ENCODE peak calls at places on chromosome 15, in nine cellular contexts. One of them, this sample, is unnamed.

GRCh38 chr15:32829441-32829840 is 111.6 kb downstream of the GREM1 start:
- DNase-seq in GM23248: no peak
- DNase-seq in HCT116: no peak
- DNase-seq in MM.1S: no peak
- DNase-seq in OCI-LY7: no peak
- DNase-seq in PC-3: peak; percentile 40
- DNase-seq in GM23338: no peak
- DNase-seq in neural progenitor cell: no peak
- DNase-seq in SK-N-SH: no peak
- DNase-seq in this sample: no peak

GRCh38 chr15:79916424-79916823 is 19.6 kb upstream of the MTHFS start:
- DNase-seq in GM23248: no peak
- DNase-seq in HCT116: no peak
- DNase-seq in MM.1S: no peak
- DNase-seq in OCI-LY7: no peak
- DNase-seq in PC-3: no peak
- DNase-seq in GM23338: no peak
- DNase-seq in neural progenitor cell: no peak
- DNase-seq in SK-N-SH: no peak
- DNase-seq in this sample: peak; percentile 31

GRCh38 chr15:80804970-80805495 is 25.9 kb downstream of the CEMIP start:
- DNase-seq in GM23248: no peak
- DNase-seq in HCT116: no peak
- DNase-seq in MM.1S: no peak
- DNase-seq in OCI-LY7: no peak
- DNase-seq in PC-3: peak; percentile 85
- DNase-seq in GM23338: peak; percentile 21
- DNase-seq in neural progenitor cell: no peak
- DNase-seq in SK-N-SH: no peak
- DNase-seq in this sample: peak; percentile 14

GRCh38 chr15:75368689-75369239 is 357 bp upstream of the MAN2C1 start:
- DNase-seq in GM23248: peak; percentile 68
- DNase-seq in HCT116: no peak
- DNase-seq in MM.1S: no peak
- DNase-seq in OCI-LY7: no peak
- DNase-seq in PC-3: no peak
- DNase-seq in GM23338: no peak
- DNase-seq in neural progenitor cell: no peak
- DNase-seq in SK-N-SH: peak; percentile 30
- DNase-seq in this sample: no peak

GRCh38 chr15:41263891-41264351 is 32.9 kb downstream of the CHP1 start:
- DNase-seq in GM23248: peak; percentile 4
- DNase-seq in HCT116: no peak
- DNase-seq in MM.1S: peak; percentile 80
- DNase-seq in OCI-LY7: no peak
- DNase-seq in PC-3: no peak
- DNase-seq in GM23338: peak; percentile 69
- DNase-seq in neural progenitor cell: peak; percentile 70
- DNase-seq in SK-N-SH: no peak
- DNase-seq in this sample: peak; percentile 33

GRCh38 chr15:101698314-101698713 is 26.0 kb downstream of the TARS3 start:
- DNase-seq in GM23248: peak; percentile 26
- DNase-seq in HCT116: no peak
- DNase-seq in MM.1S: no peak
- DNase-seq in OCI-LY7: no peak
- DNase-seq in PC-3: no peak
- DNase-seq in GM23338: no peak
- DNase-seq in neural progenitor cell: no peak
- DNase-seq in SK-N-SH: no peak
- DNase-seq in this sample: no peak

GRCh38 chr15:24823473-24823872 is 131.3 kb upstream of the SNRPN start:
- DNase-seq in GM23248: no peak
- DNase-seq in HCT116: no peak
- DNase-seq in MM.1S: no peak
- DNase-seq in OCI-LY7: no peak
- DNase-seq in PC-3: peak; percentile 23
- DNase-seq in GM23338: peak; percentile 97
- DNase-seq in neural progenitor cell: peak; percentile 95
- DNase-seq in SK-N-SH: peak; percentile 55
- DNase-seq in this sample: peak; percentile 84

GRCh38 chr15:77474987-77475385 is 54.3 kb downstream of the HMG20A start:
- DNase-seq in GM23248: no peak
- DNase-seq in HCT116: no peak
- DNase-seq in MM.1S: no peak
- DNase-seq in OCI-LY7: no peak
- DNase-seq in PC-3: no peak
- DNase-seq in GM23338: no peak
- DNase-seq in neural progenitor cell: no peak
- DNase-seq in SK-N-SH: no peak
- DNase-seq in this sample: no peak

GRCh38 chr15:50881121-50882048 is 27.1 kb upstream of the AP4E1 start:
- DNase-seq in GM23248: peak; percentile 31
- DNase-seq in HCT116: no peak
- DNase-seq in MM.1S: no peak
- DNase-seq in OCI-LY7: peak; percentile 14
- DNase-seq in PC-3: no peak
- DNase-seq in GM23338: no peak
- DNase-seq in neural progenitor cell: no peak
- DNase-seq in SK-N-SH: no peak
- DNase-seq in this sample: no peak

GRCh38 chr15:53918180-53919079 is 59.8 kb upstream of the UNC13C start:
- DNase-seq in GM23248: no peak
- DNase-seq in HCT116: no peak
- DNase-seq in MM.1S: peak; percentile 35
- DNase-seq in OCI-LY7: no peak
- DNase-seq in PC-3: no peak
- DNase-seq in GM23338: no peak
- DNase-seq in neural progenitor cell: peak; percentile 3
- DNase-seq in SK-N-SH: no peak
- DNase-seq in this sample: peak; percentile 68

GRCh38 chr15:79540551-79540950 is 108.4 kb downstream of the MINAR1 start:
- DNase-seq in GM23248: peak; percentile 4
- DNase-seq in HCT116: peak; percentile 6
- DNase-seq in MM.1S: no peak
- DNase-seq in OCI-LY7: peak; percentile 2
- DNase-seq in PC-3: peak; percentile 18
- DNase-seq in GM23338: peak; percentile 47
- DNase-seq in neural progenitor cell: no peak
- DNase-seq in SK-N-SH: no peak
- DNase-seq in this sample: no peak

GRCh38 chr15:38112406-38112805 is 140.2 kb upstream of the SPRED1 start:
- DNase-seq in GM23248: no peak
- DNase-seq in HCT116: no peak
- DNase-seq in MM.1S: no peak
- DNase-seq in OCI-LY7: no peak
- DNase-seq in PC-3: no peak
- DNase-seq in GM23338: no peak
- DNase-seq in neural progenitor cell: no peak
- DNase-seq in SK-N-SH: no peak
- DNase-seq in this sample: no peak

GRCh38 chr15:66865622-66866611 is 163.9 kb downstream of the SMAD6 start:
- DNase-seq in GM23248: no peak
- DNase-seq in HCT116: no peak
- DNase-seq in MM.1S: peak; percentile 9
- DNase-seq in OCI-LY7: peak; percentile 93
- DNase-seq in PC-3: no peak
- DNase-seq in GM23338: peak; percentile 38
- DNase-seq in neural progenitor cell: no peak
- DNase-seq in SK-N-SH: no peak
- DNase-seq in this sample: no peak

DNA sequence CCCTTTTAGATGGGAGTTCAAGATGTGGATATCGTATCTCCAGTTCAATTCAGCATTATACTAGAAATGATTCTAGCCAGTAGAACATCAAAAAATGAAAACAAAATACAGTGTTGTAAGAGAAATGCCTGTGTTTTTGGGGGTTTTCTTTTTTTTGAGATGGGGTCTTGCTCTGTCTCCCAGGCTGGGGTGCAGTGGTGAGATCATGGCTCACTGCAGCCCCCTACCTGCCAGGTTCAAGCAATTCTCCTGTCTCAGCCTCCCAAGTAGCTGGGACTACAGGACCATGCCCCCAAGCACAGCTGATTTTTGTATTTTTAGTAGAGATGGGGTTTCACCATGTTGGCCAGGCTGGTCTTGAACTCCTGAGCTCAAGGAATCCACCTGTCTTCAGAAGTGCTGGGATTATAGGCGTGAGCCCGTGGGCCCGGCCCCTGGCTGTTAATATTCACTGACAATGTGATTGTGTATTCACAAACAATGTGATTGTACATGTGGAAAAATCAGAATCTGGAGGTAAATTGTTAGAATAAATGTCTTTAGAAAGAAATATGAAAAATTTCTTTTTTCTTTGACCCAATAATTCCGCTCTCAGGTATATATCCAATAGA is 59.0 kb downstream of the ARIH1 start:
- DNase-seq in GM23248: no peak
- DNase-seq in HCT116: no peak
- DNase-seq in MM.1S: no peak
- DNase-seq in OCI-LY7: peak; percentile 14
- DNase-seq in PC-3: no peak
- DNase-seq in GM23338: peak; percentile 55
- DNase-seq in neural progenitor cell: peak; percentile 17
- DNase-seq in SK-N-SH: no peak
- DNase-seq in this sample: no peak
- TF ChIP-seq EZH2phosphoT487 in GM23248: no peak
- TF ChIP-seq EZH2phosphoT487 in HCT116: no peak
- TF ChIP-seq EZH2phosphoT487 in MM.1S: no peak
- TF ChIP-seq EZH2phosphoT487 in OCI-LY7: no peak
- TF ChIP-seq EZH2phosphoT487 in PC-3: no peak
- TF ChIP-seq EZH2phosphoT487 in GM23338: no peak
- TF ChIP-seq EZH2phosphoT487 in neural progenitor cell: no peak
- TF ChIP-seq EZH2phosphoT487 in SK-N-SH: no peak
- TF ChIP-seq EZH2phosphoT487 in this sample: no peak

GRCh38 chr15:82093774-82094211 is 48.0 kb upstream of the MEX3B start:
- DNase-seq in GM23248: peak; percentile 89
- DNase-seq in HCT116: no peak
- DNase-seq in MM.1S: no peak
- DNase-seq in OCI-LY7: no peak
- DNase-seq in PC-3: peak; percentile 80
- DNase-seq in GM23338: no peak
- DNase-seq in neural progenitor cell: no peak
- DNase-seq in SK-N-SH: no peak
- DNase-seq in this sample: no peak
- TF ChIP-seq EZH2phosphoT487 in GM23248: no peak
- TF ChIP-seq EZH2phosphoT487 in HCT116: no peak
- TF ChIP-seq EZH2phosphoT487 in MM.1S: no peak
- TF ChIP-seq EZH2phosphoT487 in OCI-LY7: no peak
- TF ChIP-seq EZH2phosphoT487 in PC-3: no peak
- TF ChIP-seq EZH2phosphoT487 in GM23338: no peak
- TF ChIP-seq EZH2phosphoT487 in neural progenitor cell: no peak
- TF ChIP-seq EZH2phosphoT487 in SK-N-SH: no peak
- TF ChIP-seq EZH2phosphoT487 in this sample: no peak

DNA sequence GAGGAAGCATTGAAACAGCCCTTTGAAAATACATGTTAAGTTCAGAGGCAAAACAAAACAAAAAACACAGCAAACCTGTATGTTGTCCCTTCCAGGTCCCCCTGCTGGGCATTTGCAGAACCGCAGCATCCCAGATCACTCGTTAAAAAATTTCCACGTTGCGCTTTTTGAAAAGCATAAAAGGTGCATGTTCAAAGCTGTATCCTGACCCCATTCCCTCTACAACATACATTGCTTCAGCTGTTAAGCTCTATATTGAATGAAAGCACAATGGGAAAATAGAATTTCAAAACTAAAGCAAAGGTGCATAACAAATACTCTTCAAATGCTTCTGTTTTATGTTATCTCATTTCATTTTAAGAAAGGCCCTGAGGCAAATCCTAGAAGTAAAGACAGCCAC is 328.3 kb downstream of the THSD4 start:
- DNase-seq in GM23248: peak; percentile 66
- DNase-seq in HCT116: no peak
- DNase-seq in MM.1S: peak; percentile 60
- DNase-seq in OCI-LY7: peak; percentile 34
- DNase-seq in PC-3: peak; percentile 73
- DNase-seq in GM23338: peak; percentile 78
- DNase-seq in neural progenitor cell: peak; percentile 68
- DNase-seq in SK-N-SH: peak; percentile 42
- DNase-seq in this sample: peak; percentile 71
- TF ChIP-seq EZH2phosphoT487 in GM23248: no peak
- TF ChIP-seq EZH2phosphoT487 in HCT116: no peak
- TF ChIP-seq EZH2phosphoT487 in MM.1S: no peak
- TF ChIP-seq EZH2phosphoT487 in OCI-LY7: no peak
- TF ChIP-seq EZH2phosphoT487 in PC-3: no peak
- TF ChIP-seq EZH2phosphoT487 in GM23338: no peak
- TF ChIP-seq EZH2phosphoT487 in neural progenitor cell: no peak
- TF ChIP-seq EZH2phosphoT487 in SK-N-SH: no peak
- TF ChIP-seq EZH2phosphoT487 in this sample: no peak

GRCh38 chr15:89175617-89176191 is 45.7 kb downstream of the RLBP1 start:
- DNase-seq in GM23248: no peak
- DNase-seq in HCT116: no peak
- DNase-seq in MM.1S: no peak
- DNase-seq in OCI-LY7: no peak
- DNase-seq in PC-3: no peak
- DNase-seq in GM23338: no peak
- DNase-seq in neural progenitor cell: no peak
- DNase-seq in SK-N-SH: no peak
- DNase-seq in this sample: no peak

GRCh38 chr15:89179966-89180875 is 41.2 kb downstream of the RLBP1 start:
- DNase-seq in GM23248: no peak
- DNase-seq in HCT116: no peak
- DNase-seq in MM.1S: no peak
- DNase-seq in OCI-LY7: no peak
- DNase-seq in PC-3: no peak
- DNase-seq in GM23338: no peak
- DNase-seq in neural progenitor cell: no peak
- DNase-seq in SK-N-SH: no peak
- DNase-seq in this sample: no peak

GRCh38 chr15:89177116-89177515 is 44.3 kb downstream of the RLBP1 start:
- DNase-seq in GM23248: no peak
- DNase-seq in HCT116: no peak
- DNase-seq in MM.1S: no peak
- DNase-seq in OCI-LY7: no peak
- DNase-seq in PC-3: no peak
- DNase-seq in GM23338: no peak
- DNase-seq in neural progenitor cell: no peak
- DNase-seq in SK-N-SH: no peak
- DNase-seq in this sample: no peak

GRCh38 chr15:89178307-89178977 is 42.9 kb downstream of the RLBP1 start:
- DNase-seq in GM23248: no peak
- DNase-seq in HCT116: no peak
- DNase-seq in MM.1S: no peak
- DNase-seq in OCI-LY7: no peak
- DNase-seq in PC-3: no peak
- DNase-seq in GM23338: no peak
- DNase-seq in neural progenitor cell: no peak
- DNase-seq in SK-N-SH: no peak
- DNase-seq in this sample: no peak

DNA sequence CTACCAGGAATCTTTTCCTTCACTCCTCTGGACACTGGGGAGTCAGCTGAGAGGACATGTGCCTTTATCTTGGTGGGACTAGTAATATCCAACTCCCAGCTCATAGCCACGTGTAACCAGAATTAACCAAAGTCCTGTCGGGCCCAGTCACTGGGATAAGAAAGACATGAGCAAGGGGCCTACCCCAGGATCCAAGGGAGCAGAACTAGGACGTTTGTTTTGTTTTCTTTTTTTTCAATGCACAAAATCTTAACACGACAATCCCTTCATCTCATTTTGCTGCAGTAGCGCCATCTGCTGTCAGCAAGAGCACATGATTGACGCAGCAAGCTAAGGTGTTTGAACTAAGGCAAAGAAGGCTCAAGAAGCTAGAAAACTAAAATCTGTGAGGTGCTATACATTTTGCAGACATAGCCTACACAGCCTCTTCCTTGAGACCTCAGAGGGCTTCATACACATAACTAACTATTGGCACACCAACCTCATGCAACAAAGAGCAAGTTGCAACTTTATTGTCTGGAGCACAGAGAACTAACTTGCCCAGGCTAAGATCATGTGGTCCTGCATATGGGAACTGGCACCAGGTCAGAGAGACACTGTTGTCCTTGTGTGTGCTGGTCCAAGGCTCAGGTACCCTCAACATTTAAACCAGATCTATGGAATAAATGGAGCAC is 43.6 kb downstream of the RLBP1 start:
- DNase-seq in GM23248: peak; percentile 85
- DNase-seq in HCT116: peak; percentile 52
- DNase-seq in MM.1S: peak; percentile 64
- DNase-seq in OCI-LY7: peak; percentile 69
- DNase-seq in PC-3: peak; percentile 81
- DNase-seq in GM23338: peak; percentile 87
- DNase-seq in neural progenitor cell: peak; percentile 76
- DNase-seq in SK-N-SH: peak; percentile 55
- DNase-seq in this sample: peak; percentile 81
- TF ChIP-seq EZH2phosphoT487 in GM23248: no peak
- TF ChIP-seq EZH2phosphoT487 in HCT116: no peak
- TF ChIP-seq EZH2phosphoT487 in MM.1S: no peak
- TF ChIP-seq EZH2phosphoT487 in OCI-LY7: no peak
- TF ChIP-seq EZH2phosphoT487 in PC-3: no peak
- TF ChIP-seq EZH2phosphoT487 in GM23338: no peak
- TF ChIP-seq EZH2phosphoT487 in neural progenitor cell: no peak
- TF ChIP-seq EZH2phosphoT487 in SK-N-SH: no peak
- TF ChIP-seq EZH2phosphoT487 in this sample: no peak